ENCODE peak calls at places on chromosomes 6 and 20, in ten cellular contexts. D is RWPE1; R is heart left ventricle; Z is AG10803; K is left ventricle myocardium inferior; W is astrocyte of the spinal cord; S is foreskin keratinocyte; J is ascending aorta; L is A673; M is CD4-positive, alpha-beta T cell. C is an unnamed sample.

GRCh38 chr6:170086639-170087420 is 204.0 kb downstream of the DLL1 start:
- DNase-seq in W (no peak), Z (no peak), J (peak; percentile 54), M (peak; percentile 31), D (no peak), R (peak; percentile 37), S (no peak), L (no peak), K (peak; percentile 9), C (no peak)

GRCh38 chr6:16320533-16321340 is 82.3 kb downstream of the GMPR start:
- DNase-seq in D (no peak), J (peak; percentile 87), S (peak; percentile 13), K (no peak), W (no peak), Z (peak; percentile 82), R (no peak), M (no peak), L (no peak), C (no peak)

GRCh38 chr6:105591053-105591452 is 188.2 kb upstream of the PREP start:
- DNase-seq in J (no peak), W (no peak), M (no peak), D (no peak), R (no peak), Z (peak; percentile 45), K (no peak), L (no peak), S (peak; percentile 94), C (peak; percentile 44)

GRCh38 chr6:166046232-166046631 is 121.4 kb downstream of the TBXT start:
- DNase-seq in J (no peak), D (peak; percentile 56), Z (peak; percentile 84), W (peak; percentile 96), S (peak; percentile 17), K (no peak), L (peak; percentile 9), M (no peak), R (no peak), C (no peak)

GRCh38 chr6:110518281-110518623 is 41.8 kb upstream of the SLC22A16 start:
- DNase-seq in Z (peak; percentile 19), D (no peak), M (no peak), L (peak; percentile 48), W (no peak), S (no peak), J (no peak), R (no peak), K (no peak), C (no peak)

GRCh38 chr6:10478187-10479040 is 42.7 kb upstream of the GCNT2 start:
- DNase-seq in K (no peak), D (peak; percentile 44), R (no peak), L (peak; percentile 69), S (peak; percentile 44), M (no peak), W (peak; percentile 30), J (no peak), Z (peak; percentile 24), C (peak; percentile 77)

GRCh38 chr20:34190679-34191090 is 50.5 kb upstream of the ASIP start:
- DNase-seq in W (peak; percentile 82), S (peak; percentile 63), Z (peak; percentile 89), R (peak; percentile 74), K (peak; percentile 45), J (peak; percentile 67), D (peak; percentile 89), L (peak; percentile 88), M (peak; percentile 46), C (peak; percentile 67)

GRCh38 chr20:47479093-47479492 is 22.6 kb upstream of the NCOA3 start:
- DNase-seq in R (no peak), Z (no peak), J (no peak), W (no peak), L (no peak), M (no peak), D (no peak), S (no peak), K (no peak), C (no peak)

GRCh38 chr6:41519748-41520699 is 26.2 kb upstream of the FOXP4 start:
- DNase-seq in Z (no peak), M (no peak), R (no peak), J (no peak), W (no peak), S (no peak), D (no peak), L (no peak), K (no peak), C (no peak)

GRCh38 chr6:3997144-3997770 is 81.7 kb downstream of the FAM217A start:
- DNase-seq in W (peak; percentile 84), L (peak; percentile 21), S (peak; percentile 27), D (no peak), J (no peak), M (no peak), Z (peak; percentile 79), R (no peak), K (no peak), C (no peak)

DNA sequence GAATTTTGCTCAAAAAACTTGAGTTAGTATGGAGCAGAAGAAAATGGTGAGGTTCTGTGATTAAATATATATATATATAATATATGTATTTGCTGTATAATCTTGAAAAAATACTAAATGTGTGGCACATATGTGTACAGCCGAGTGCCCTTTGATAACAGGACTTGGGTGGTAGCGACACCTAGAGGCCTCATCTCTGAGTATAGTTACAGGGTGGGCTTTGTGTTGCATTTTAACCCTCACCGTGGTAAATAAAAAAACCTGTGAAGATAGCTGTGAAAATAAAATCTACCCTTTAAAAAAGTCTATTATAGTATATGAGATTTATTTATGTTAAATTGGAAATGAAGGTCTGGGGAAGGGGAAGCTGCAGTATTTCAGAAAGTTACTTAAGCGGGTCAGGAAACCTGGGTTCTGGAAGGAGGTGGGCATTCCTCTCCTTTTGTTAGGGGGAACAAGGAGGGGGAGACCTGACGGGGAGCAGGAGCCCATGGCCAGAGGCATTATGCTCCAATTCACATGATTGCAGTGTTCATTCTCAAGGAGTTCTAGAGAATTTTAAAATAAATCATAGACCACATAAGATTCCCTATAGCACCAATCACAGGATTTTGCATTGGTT is 82.7 kb downstream of the SH3BGRL2 start:
- DNase-seq in W (peak; percentile 50), L (peak; percentile 69), R (no peak), D (peak; percentile 20), Z (peak; percentile 23), J (no peak), K (peak; percentile 16), S (no peak), M (peak; percentile 40), C (peak; percentile 26)
- TF ChIP-seq CTCF in W (peak; percentile 74), L (peak; percentile 81), R (peak; percentile 56), D (peak; percentile 50), Z (peak; percentile 69), J (peak; percentile 63), K (peak; percentile 79), S (peak; percentile 72), M (peak; percentile 79), C (peak; percentile 38)

GRCh38 chr6:152982768-152983636 is at the start of gene FBXO5:
- DNase-seq in R (peak; percentile 98), K (peak; percentile 98), M (peak; percentile 96), Z (peak; percentile 98), W (peak; percentile 99), J (peak; percentile 99), D (peak; percentile 96), L (peak; percentile 99), S (peak; percentile 95), C (peak; percentile 96)
- TF ChIP-seq CTCF in R (no peak), K (no peak), M (no peak), Z (no peak), W (no peak), J (no peak), D (no peak), L (no peak), S (no peak), C (no peak)

GRCh38 chr6:23097569-23097968 is 528.2 kb downstream of the HDGFL1 start:
- DNase-seq in R (no peak), W (no peak), J (no peak), Z (no peak), S (no peak), L (no peak), M (no peak), K (no peak), D (no peak), C (no peak)
- TF ChIP-seq CTCF in R (no peak), W (no peak), J (no peak), Z (no peak), S (no peak), L (no peak), M (no peak), K (no peak), D (no peak), C (no peak)

GRCh38 chr6:35258858-35259193 is 709 bp upstream of the ZNF76 start:
- DNase-seq in L (peak; percentile 67), J (peak; percentile 82), K (peak; percentile 19), M (no peak), S (no peak), D (peak; percentile 52), Z (no peak), W (peak; percentile 72), R (no peak), C (no peak)
- TF ChIP-seq CTCF in L (no peak), J (peak; percentile 15), K (no peak), M (no peak), S (peak; percentile 1), D (no peak), Z (peak; percentile 29), W (peak; percentile 11), R (no peak), C (no peak)

GRCh38 chr6:33820243-33820642 is 16.4 kb upstream of the MLN start:
- DNase-seq in Z (no peak), D (no peak), R (no peak), S (no peak), M (no peak), W (no peak), L (no peak), K (no peak), J (no peak), C (no peak)

GRCh38 chr6:33823806-33824205 is 20.0 kb upstream of the MLN start:
- DNase-seq in M (no peak), S (no peak), K (no peak), D (no peak), R (no peak), Z (no peak), J (no peak), L (no peak), W (no peak), C (no peak)

GRCh38 chr6:33820784-33821183 is 17.0 kb upstream of the MLN start:
- DNase-seq in K (no peak), D (no peak), W (no peak), M (no peak), R (no peak), S (no peak), Z (no peak), L (no peak), J (no peak), C (no peak)

GRCh38 chr6:33824461-33825154 is 20.8 kb upstream of the MLN start:
- DNase-seq in M (no peak), J (no peak), W (no peak), L (no peak), D (no peak), Z (peak; percentile 24), K (no peak), R (no peak), S (no peak), C (no peak)

GRCh38 chr6:33822575-33823395 is 19.0 kb upstream of the MLN start:
- DNase-seq in J (no peak), K (no peak), D (peak; percentile 48), W (no peak), M (no peak), L (peak; percentile 81), R (no peak), Z (no peak), S (no peak), C (no peak)
- TF ChIP-seq CTCF in J (no peak), K (no peak), D (no peak), W (peak; percentile 35), M (no peak), L (peak; percentile 52), R (no peak), Z (peak; percentile 24), S (peak; percentile 43), C (no peak)

GRCh38 chr6:103672169-103672568 is 1187.5 kb downstream of the HACE1 start:
- DNase-seq in Z (no peak), L (peak; percentile 50), D (no peak), W (peak; percentile 45), K (no peak), R (no peak), S (peak; percentile 6), J (no peak), M (no peak), C (no peak)
- TF ChIP-seq CTCF in Z (no peak), L (peak; percentile 59), D (no peak), W (peak; percentile 33), K (no peak), R (no peak), S (peak; percentile 6), J (no peak), M (no peak), C (no peak)

C was measured in GM20000.